ENCODE peak calls at places on chromosomes 3 and 15, in four cellular contexts. B is RWPE2, P is dorsolateral prefrontal cortex, K is upper lobe of right lung. M is an unnamed sample.

GRCh38 chr3:20072422-20072821 is 32.2 kb downstream of the KAT2B start:
- DNase-seq in B (no peak), K (no peak), P (no peak), M (no peak)

GRCh38 chr3:134161817-134162396 is 88.8 kb downstream of the RYK start:
- DNase-seq in K (no peak), P (no peak), B (no peak), M (no peak)

GRCh38 chr3:136070953-136071949 is 105.7 kb downstream of the PPP2R3A start:
- DNase-seq in P (no peak), K (no peak), B (no peak), M (peak; percentile 13)

GRCh38 chr15:69165637-69166025 is 5.2 kb downstream of the GLCE start:
- DNase-seq in B (no peak), P (no peak), K (no peak), M (peak; percentile 55)

GRCh38 chr3:7978104-7978457 is 523.5 kb upstream of the LMCD1 start:
- DNase-seq in P (peak; percentile 67), K (no peak), B (no peak), M (no peak)

GRCh38 chr3:20352547-20353164 is 166.7 kb upstream of the SGO1 start:
- DNase-seq in P (no peak), B (no peak), K (no peak), M (peak; percentile 15)

GRCh38 chr15:101558217-101558941 is 68.9 kb upstream of the PCSK6 start:
- DNase-seq in P (no peak), K (no peak), B (no peak), M (peak; percentile 41)

GRCh38 chr15:28935316-28935715 is 49.5 kb downstream of the APBA2 start:
- DNase-seq in P (no peak), K (peak; percentile 59), B (peak; percentile 45), M (no peak)

GRCh38 chr15:74396445-74397238 is 29.2 kb upstream of the CYP11A1 start:
- DNase-seq in B (peak; percentile 96), K (no peak), P (no peak), M (peak; percentile 99)

GRCh38 chr3:23086366-23086765 is 116.8 kb upstream of the UBE2E2 start:
- DNase-seq in K (no peak), B (no peak), P (no peak), M (no peak)

GRCh38 chr3:12501360-12502020 is 17.2 kb downstream of the TSEN2 start:
- DNase-seq in B (no peak), K (no peak), P (no peak), M (peak; percentile 7)

GRCh38 chr3:44632193-44632592 is 7.4 kb downstream of the ZNF197 start:
- DNase-seq in K (no peak), P (no peak), B (no peak), M (no peak)

GRCh38 chr3:13528217-13528801 is 20.6 kb upstream of the FBLN2 start:
- DNase-seq in P (no peak), B (no peak), K (no peak), M (no peak)

GRCh38 chr3:59563072-59563605 is 513.3 kb upstream of the CFAP20DC start:
- DNase-seq in K (no peak), P (no peak), B (no peak), M (peak; percentile 78)

GRCh38 chr15:70837476-70837875 is 16.5 kb downstream of the LARP6 start:
- DNase-seq in B (no peak), K (no peak), P (no peak), M (no peak)

GRCh38 chr3:139718415-139718814 is 40.6 kb upstream of the NMNAT3 start:
- DNase-seq in P (no peak), K (no peak), B (no peak), M (peak; percentile 39)

GRCh38 chr3:188978772-188979171 is 193.0 kb upstream of the TPRG1 start:
- DNase-seq in K (no peak), B (no peak), P (no peak), M (peak; percentile 58)

GRCh38 chr15:41503669-41504010 is 10.0 kb downstream of the ITPKA start:
- DNase-seq in K (no peak), P (no peak), B (no peak), M (no peak)

GRCh38 chr3:149376728-149377407 is 581 bp downstream of the TM4SF1 start:
- DNase-seq in K (no peak), B (no peak), P (no peak), M (no peak)

GRCh38 chr3:184785106-184785505 is 26.9 kb upstream of the VPS8 start:
- DNase-seq in B (no peak), K (no peak), P (no peak), M (no peak)

GRCh38 chr3:36615861-36616260 is 148.5 kb downstream of the DCLK3 start:
- DNase-seq in B (no peak), P (no peak), K (no peak), M (peak; percentile 57)

GRCh38 chr3:15331606-15332404 is 581 bp downstream of the SH3BP5 start:
- DNase-seq in B (no peak), P (no peak), K (peak; percentile 78), M (no peak)

GRCh38 chr3:45491344-45491743 is 103.0 kb downstream of the LARS2 start:
- DNase-seq in K (no peak), B (no peak), P (no peak), M (peak; percentile 79)

GRCh38 chr3:55659701-55660100 is 172.6 kb upstream of the WNT5A start:
- DNase-seq in K (no peak), P (no peak), B (no peak), M (no peak)

GRCh38 chr15:60070838-60071493 is 66.9 kb downstream of the FOXB1 start:
- DNase-seq in P (no peak), K (no peak), B (no peak), M (peak; percentile 95)

GRCh38 chr15:67185621-67186225 is 68.7 kb downstream of the AAGAB start:
- DNase-seq in P (no peak), B (no peak), K (no peak), M (no peak)

GRCh38 chr3:54349231-54349647 is 226.9 kb downstream of the CACNA2D3 start:
- DNase-seq in B (no peak), K (no peak), P (no peak), M (no peak)

GRCh38 chr15:101246391-101246790 is 5.5 kb downstream of the CHSY1 start:
- DNase-seq in K (no peak), P (no peak), B (no peak), M (no peak)

GRCh38 chr3:49199244-49199899 is 28.0 kb downstream of the KLHDC8B start:
- DNase-seq in P (peak; percentile 57), K (peak; percentile 83), B (peak; percentile 72), M (no peak)

GRCh38 chr3:49198161-49198560 is 26.8 kb downstream of the KLHDC8B start:
- DNase-seq in P (no peak), K (no peak), B (no peak), M (no peak)

GRCh38 chr3:49205154-49205788 is 33.9 kb downstream of the KLHDC8B start:
- DNase-seq in B (no peak), P (no peak), K (no peak), M (no peak)

GRCh38 chr3:49198611-49199230 is 27.3 kb downstream of the KLHDC8B start:
- DNase-seq in P (no peak), K (peak; percentile 51), B (no peak), M (no peak)

DNA sequence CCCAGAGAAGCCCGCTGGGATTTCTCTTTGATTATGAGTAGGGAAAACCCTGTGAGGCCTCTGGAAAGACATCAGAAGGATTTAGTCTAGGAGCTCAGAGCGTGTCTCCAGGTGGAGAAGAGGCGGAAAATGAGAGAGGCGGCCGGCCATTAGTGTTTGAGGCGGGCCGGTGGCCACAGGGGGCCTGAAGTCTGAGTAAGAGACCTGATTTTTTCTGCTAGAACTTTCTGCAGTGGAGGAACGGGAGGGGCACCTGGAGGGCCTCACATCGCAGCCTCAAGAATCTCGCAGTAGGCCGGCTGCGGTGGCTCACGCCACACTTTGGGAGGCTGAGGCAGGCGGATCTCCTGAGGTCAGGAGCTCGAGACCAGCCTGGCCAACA is 28.5 kb downstream of the KLHDC8B start:
- DNase-seq in K (peak; percentile 44), B (no peak), P (no peak), M (no peak)
- H3K4me3 ChIP-seq in K (peak overlapping the region; percentile 39), B (no peak overlapping the region), P (peak overlapping the region; percentile 44), M (no peak overlapping the region)

GRCh38 chr3:17307889-17308288 is 423.1 kb downstream of the PLCL2 start:
- DNase-seq in K (no peak), B (no peak), P (no peak), M (no peak)

GRCh38 chr3:17304969-17305368 is 420.2 kb downstream of the PLCL2 start:
- DNase-seq in B (no peak), K (no peak), P (no peak), M (no peak)

GRCh38 chr3:17302774-17303173 is 418.0 kb downstream of the PLCL2 start:
- DNase-seq in K (no peak), P (no peak), B (no peak), M (no peak)

GRCh38 chr3:17310983-17311382 is 426.2 kb downstream of the PLCL2 start:
- DNase-seq in B (no peak), K (no peak), P (no peak), M (no peak)

DNA sequence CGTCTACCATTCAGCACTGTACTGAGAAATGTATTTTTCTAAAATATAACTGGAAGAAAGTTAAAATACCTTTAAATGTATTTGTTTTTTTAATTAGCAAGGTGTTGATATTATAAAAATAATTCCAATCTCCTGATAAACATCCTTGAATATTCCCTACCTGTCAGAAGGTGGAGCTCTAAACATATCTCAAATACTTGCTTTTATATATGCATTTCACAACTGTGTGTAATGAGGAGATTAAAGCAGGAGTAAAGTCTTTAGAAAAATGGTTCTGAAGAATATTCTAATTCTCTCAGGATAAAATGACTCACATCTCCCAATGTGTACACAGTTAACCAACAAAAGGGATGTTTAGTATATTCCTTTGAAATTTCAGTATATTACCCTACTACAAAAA is 422.7 kb downstream of the PLCL2 start:
- DNase-seq in P (no peak), K (no peak), B (no peak), M (peak; percentile 29)
- TF ChIP-seq CTCF in P (peak; percentile 24), K (no peak), B (peak; percentile 41), M (no peak)

GRCh38 chr15:72800819-72801481 is 17.4 kb upstream of the ADPGK start:
- DNase-seq in P (no peak), K (no peak), B (no peak), M (peak; percentile 48)
- H3K27me3 ChIP-seq in P (no peaks in the 10 kb centered on the region), K (peaks cover 7% of the 10 kb centered on the region), B (peaks cover 30% of the 10 kb centered on the region), M (no peaks in the 10 kb centered on the region)

DNA sequence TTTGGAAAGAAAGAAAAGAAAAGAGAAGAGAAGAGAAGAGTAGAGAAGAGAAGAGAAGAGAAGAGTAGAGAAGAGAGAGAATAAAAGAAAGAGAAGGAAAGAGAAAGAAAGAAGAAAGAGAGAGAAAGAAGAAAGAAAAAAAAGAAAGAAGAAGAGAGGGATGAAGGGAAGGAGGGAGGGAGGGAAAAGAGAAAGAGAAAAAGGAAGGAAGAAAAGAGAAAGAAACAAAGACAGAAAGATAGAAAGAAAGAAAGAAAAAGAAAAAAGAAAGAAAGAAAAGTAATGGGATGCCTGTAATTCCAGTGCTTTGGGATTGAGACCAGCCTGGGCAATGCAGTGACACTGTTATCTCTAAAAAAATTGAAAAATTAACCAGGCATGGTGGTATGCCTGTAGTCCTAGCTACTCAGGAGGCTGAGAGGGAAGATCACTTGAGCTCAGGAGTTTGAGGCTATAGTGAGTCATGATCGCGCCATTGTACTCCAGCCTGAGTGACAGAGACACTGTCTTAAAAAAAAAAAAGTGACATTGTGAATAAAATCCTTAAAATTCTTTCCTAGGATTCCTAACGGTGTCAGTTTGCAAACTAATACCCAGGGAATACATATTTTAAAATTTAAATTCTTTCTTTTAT is 1.7 kb downstream of the RASL12 start:
- DNase-seq in P (no peak), K (no peak), B (no peak), M (no peak)
- H3K4me3 ChIP-seq in P (peak overlapping the region; percentile 13), K (peak overlapping the region; percentile 49), B (no peak overlapping the region), M (no peak overlapping the region)

GRCh38 chr3:57856675-57857074 is 100.6 kb downstream of the SLMAP start:
- DNase-seq in K (no peak), B (no peak), P (no peak), M (peak; percentile 17)
- TF ChIP-seq CTCF in K (peak; percentile 15), B (peak; percentile 44), P (no peak), M (no peak)

GRCh38 chr3:72111265-72111972 is 326.5 kb upstream of the PROK2 start:
- DNase-seq in B (no peak), P (no peak), K (no peak), M (no peak)
- H3K27me3 ChIP-seq in B (no peaks in the 10 kb centered on the region), P (peaks cover 2% of the 10 kb centered on the region), K (no peaks in the 10 kb centered on the region), M (peaks cover 2% of the 10 kb centered on the region)